ENCODE peak calls at places on chromosomes 11 and 22, in five cellular contexts. H, B, N, Z and P are unnamed samples.

GRCh38 chr11:17852246-17852645 is 117.7 kb downstream of the KCNC1 start:
- DNase-seq in B (no peak), Z (no peak), H (no peak), N (no peak), P (no peak)

GRCh38 chr11:57134284-57134683 is 47.5 kb upstream of the LRRC55 start:
- DNase-seq in N (no peak), B (no peak), H (no peak), Z (no peak), P (no peak)

GRCh38 chr11:32433249-32434115 is 1.9 kb downstream of the WT1 start:
- DNase-seq in B (peak), N (no peak), H (no peak), Z (no peak), P (no peak)

GRCh38 chr22:18152519-18152918 is 2.5 kb downstream of the USP18 start:
- DNase-seq in N (no peak), B (no peak), H (no peak), Z (no peak), P (no peak)

GRCh38 chr11:69108559-69108958 is 47.2 kb upstream of the SMIM38 start:
- DNase-seq in H (no peak), N (no peak), Z (no peak), B (no peak), P (no peak)

GRCh38 chr22:29503811-29504372 is 23.9 kb downstream of the NEFH start:
- DNase-seq in N (no peak), B (no peak), H (peak), Z (no peak), P (peak)

GRCh38 chr22:39144101-39144815 is 8.2 kb downstream of the CBX7 start:
- DNase-seq in N (no peak), H (peak), B (no peak), Z (no peak), P (peak)

GRCh38 chr11:12182650-12183511 is 72.5 kb downstream of the MICAL2 start:
- DNase-seq in N (peak), Z (peak), H (peak), B (peak), P (no peak)

GRCh38 chr11:70059971-70060370 is 18.1 kb upstream of the ANO1 start:
- DNase-seq in H (no peak), N (no peak), Z (no peak), B (no peak), P (no peak)

DNA sequence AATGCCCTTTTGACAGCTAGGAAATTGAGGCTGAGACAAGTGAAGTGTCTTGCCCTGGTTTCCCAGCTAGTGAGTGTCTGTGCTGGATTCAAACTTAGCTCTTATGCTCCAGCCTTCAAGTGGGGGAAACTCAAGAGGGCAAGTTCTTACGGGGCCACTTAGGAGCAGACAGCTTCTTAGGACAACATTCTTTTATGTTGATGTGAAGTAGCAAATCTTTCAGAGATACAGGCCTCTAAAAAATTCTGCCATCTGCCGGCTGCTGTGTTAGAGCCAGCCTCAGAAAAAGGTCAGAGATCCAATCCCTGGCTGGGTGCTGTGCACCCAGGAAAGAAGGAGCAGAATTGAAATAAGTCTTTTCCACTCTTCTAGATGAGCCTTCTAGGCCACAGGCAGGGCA is 26.6 kb downstream of the TIMP3 start:
- DNase-seq in N (no peak), H (no peak), Z (no peak), B (no peak), P (no peak)
- TF ChIP-seq CTCF in N (peak), H (peak), Z (no peak), B (no peak), P (no peak)

GRCh38 chr11:10107522-10107921 is 186.5 kb downstream of the SBF2 start:
- DNase-seq in Z (no peak), N (no peak), H (no peak), B (no peak), P (no peak)

GRCh38 chr11:10109836-10110235 is 184.2 kb downstream of the SBF2 start:
- DNase-seq in Z (no peak), H (peak), B (no peak), N (peak), P (no peak)

GRCh38 chr11:10113852-10114251 is 180.2 kb downstream of the SBF2 start:
- DNase-seq in H (no peak), Z (no peak), N (no peak), B (no peak), P (no peak)

GRCh38 chr11:10114593-10115404 is 179.2 kb downstream of the SBF2 start:
- DNase-seq in H (peak), B (no peak), N (no peak), Z (no peak), P (no peak)

GRCh38 chr11:10108901-10109665 is 184.9 kb downstream of the SBF2 start:
- DNase-seq in H (peak), N (peak), B (no peak), Z (no peak), P (no peak)
- TF ChIP-seq CTCF in H (no peak), N (no peak), B (no peak), Z (no peak), P (no peak)

GRCh38 chr11:75800136-75800675 is 14.8 kb upstream of the UVRAG start:
- DNase-seq in B (no peak), Z (no peak), N (no peak), H (no peak), P (no peak)

GRCh38 chr11:75801362-75802021 is 13.5 kb upstream of the UVRAG start:
- DNase-seq in Z (no peak), H (no peak), B (no peak), N (no peak), P (no peak)

GRCh38 chr11:75802022-75802912 is 12.7 kb upstream of the UVRAG start:
- DNase-seq in B (no peak), H (no peak), Z (no peak), N (no peak), P (no peak)

GRCh38 chr11:75802913-75803820 is 11.8 kb upstream of the UVRAG start:
- DNase-seq in B (peak), Z (peak), N (peak), H (peak), P (peak)

GRCh38 chr11:75800728-75801361 is 14.2 kb upstream of the UVRAG start:
- DNase-seq in Z (no peak), H (no peak), B (no peak), N (no peak), P (no peak)
- TF ChIP-seq CTCF in Z (no peak), H (no peak), B (no peak), N (no peak), P (no peak)

GRCh38 chr22:20101638-20102037 is 14.3 kb upstream of the RANBP1 start:
- DNase-seq in H (no peak), N (no peak), Z (no peak), B (no peak), P (no peak)

GRCh38 chr22:20105456-20106204 is 10.3 kb upstream of the RANBP1 start:
- DNase-seq in Z (no peak), N (no peak), B (no peak), H (no peak), P (no peak)

GRCh38 chr22:20099099-20099711 is 16.7 kb upstream of the RANBP1 start:
- DNase-seq in H (no peak), B (no peak), Z (no peak), N (no peak), P (no peak)

GRCh38 chr22:20106205-20106848 is 9.6 kb upstream of the RANBP1 start:
- DNase-seq in B (no peak), H (no peak), Z (no peak), N (no peak), P (no peak)

GRCh38 chr22:20102203-20102780 is 13.6 kb upstream of the RANBP1 start:
- DNase-seq in Z (no peak), H (no peak), N (no peak), B (no peak), P (no peak)
- TF ChIP-seq CTCF in Z (peak), H (no peak), N (no peak), B (no peak), P (no peak)

DNA sequence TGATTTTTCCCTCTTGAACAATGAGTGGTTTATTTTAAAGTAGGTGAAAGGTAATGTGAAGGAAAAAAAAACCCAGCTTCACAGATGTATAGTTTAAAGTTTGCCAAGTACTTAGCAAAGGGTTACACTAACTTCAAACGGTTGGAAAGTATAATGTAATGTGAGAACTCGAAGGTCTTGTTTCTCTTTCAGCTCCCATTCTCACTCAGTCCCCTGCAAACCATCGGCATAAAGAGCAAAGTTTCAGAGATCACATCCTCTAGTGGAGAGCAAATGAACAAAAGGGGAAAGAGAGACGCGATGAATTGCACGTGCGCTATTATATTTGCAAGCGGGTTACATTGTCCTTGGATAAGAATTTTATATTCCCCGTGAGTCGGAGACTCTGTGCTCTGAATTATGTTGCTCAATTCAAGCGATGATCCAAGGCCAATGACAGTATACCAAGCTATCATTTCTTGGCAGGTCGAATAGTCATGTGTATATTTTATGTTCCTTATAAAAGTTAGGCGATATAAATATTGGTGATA is 37.6 kb upstream of the BIRC3 start:
- DNase-seq in Z (no peak), B (no peak), N (peak), H (peak), P (peak)
- TF ChIP-seq CTCF in Z (peak), B (no peak), N (peak), H (peak), P (no peak)

GRCh38 chr11:3939651-3940190 is 84.3 kb downstream of the STIM1 start:
- DNase-seq in Z (no peak), B (no peak), N (no peak), H (peak), P (no peak)

GRCh38 chr11:3939211-3939610 is 83.7 kb downstream of the STIM1 start:
- DNase-seq in H (peak), N (no peak), B (no peak), Z (no peak), P (no peak)

GRCh38 chr11:3942956-3943497 is 87.6 kb downstream of the STIM1 start:
- DNase-seq in N (no peak), H (no peak), Z (no peak), B (no peak), P (no peak)

GRCh38 chr11:3944198-3944597 is 88.7 kb downstream of the STIM1 start:
- DNase-seq in B (no peak), Z (no peak), H (no peak), N (no peak), P (peak)

GRCh38 chr11:3942160-3942955 is 86.9 kb downstream of the STIM1 start:
- DNase-seq in Z (no peak), H (no peak), B (no peak), N (no peak), P (no peak)
- TF ChIP-seq CTCF in Z (no peak), H (no peak), B (no peak), N (no peak), P (no peak)